ENCODE peak calls at places on chromosomes 12 and 14, in five cellular contexts. R, L, F, Y and G are unnamed samples.

GRCh38 chr12:128783129-128783574 is 40.6 kb downstream of the SLC15A4 start:
- DNase-seq in R (no peak), L (no peak), F (peak; percentile 21), Y (peak; percentile 56), G (peak; percentile 18)

GRCh38 chr14:91153360-91153759 is 39.5 kb downstream of the DGLUCY start:
- DNase-seq in R (no peak), L (no peak), F (no peak), Y (no peak), G (no peak)

GRCh38 chr12:75087656-75088055 is 122.0 kb downstream of the KCNC2 start:
- DNase-seq in R (no peak), L (no peak), F (no peak), Y (no peak), G (no peak)

GRCh38 chr12:118404876-118405521 is 28.6 kb downstream of the SUDS3 start:
- DNase-seq in R (no peak), L (peak; percentile 61), F (no peak), Y (peak; percentile 2), G (peak; percentile 35)

GRCh38 chr14:68012861-68013260 is 193.3 kb downstream of the RAD51B start:
- DNase-seq in R (no peak), L (no peak), F (no peak), Y (no peak), G (no peak)

GRCh38 chr14:92783813-92784431 is 10.2 kb upstream of the GOLGA5 start:
- DNase-seq in R (no peak), L (peak; percentile 40), F (no peak), Y (peak; percentile 26), G (peak; percentile 65)

GRCh38 chr14:34711169-34711568 is 3.2 kb downstream of the CFL2 start:
- DNase-seq in R (no peak), L (no peak), F (no peak), Y (no peak), G (no peak)

GRCh38 chr14:60768602-60769001 is 34.0 kb downstream of the MNAT1 start:
- DNase-seq in R (no peak), L (no peak), F (no peak), Y (no peak), G (no peak)

GRCh38 chr12:113463746-113464743 is 7.6 kb downstream of the LHX5 start:
- DNase-seq in R (no peak), L (no peak), F (peak; percentile 58), Y (no peak), G (no peak)

GRCh38 chr12:113461666-113462065 is 10.0 kb downstream of the LHX5 start:
- DNase-seq in R (no peak), L (no peak), F (no peak), Y (no peak), G (no peak)

GRCh38 chr12:113462117-113462774 is 9.4 kb downstream of the LHX5 start:
- DNase-seq in R (no peak), L (peak; percentile 79), F (peak; percentile 89), Y (peak; percentile 39), G (peak; percentile 22)

GRCh38 chr12:113464852-113465719 is 6.6 kb downstream of the LHX5 start:
- DNase-seq in R (no peak), L (no peak), F (peak; percentile 57), Y (no peak), G (no peak)

DNA sequence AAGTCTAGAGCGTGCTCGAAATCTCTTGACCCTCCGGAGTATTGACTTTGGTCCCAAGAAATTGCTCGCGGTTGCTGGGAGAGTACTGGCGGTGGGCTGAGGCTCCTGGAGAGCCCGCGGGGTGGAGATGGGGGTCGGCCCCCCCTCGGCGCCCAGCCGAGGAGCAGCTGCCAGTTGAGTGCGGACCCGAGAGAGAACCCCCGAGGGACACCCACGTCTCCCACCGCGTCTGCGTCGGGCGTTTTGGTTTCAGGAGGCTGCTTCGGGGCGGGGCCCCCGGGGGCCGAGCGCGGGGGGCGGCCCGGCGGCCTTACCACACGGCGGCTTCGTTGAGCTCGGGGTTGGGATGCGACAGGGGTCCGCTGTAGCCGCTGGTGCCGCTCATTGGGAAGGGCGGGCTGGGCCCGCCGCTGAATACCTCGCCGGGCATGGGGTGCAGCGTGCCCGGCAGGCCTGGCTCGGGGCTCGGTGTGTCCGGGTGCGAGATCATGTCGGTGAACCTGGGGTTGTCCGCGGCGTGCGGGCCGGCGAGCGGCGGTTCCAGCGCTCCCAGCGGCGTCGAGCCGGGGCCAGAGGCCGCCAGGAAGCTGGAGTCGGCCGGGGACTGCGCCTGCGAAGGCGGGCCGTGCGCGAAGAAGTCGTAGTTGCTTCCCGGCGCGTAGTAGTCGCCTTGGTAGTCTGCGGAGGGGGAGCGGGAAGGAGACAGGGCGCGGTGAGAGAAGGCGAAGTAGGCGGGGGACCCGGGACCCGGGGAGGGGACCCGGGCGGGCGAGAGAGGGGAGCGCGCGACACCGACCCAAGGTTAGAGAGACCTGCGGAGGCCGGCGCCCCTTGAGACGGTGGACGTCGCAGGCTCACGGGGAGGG is 8.6 kb downstream of the LHX5 start:
- DNase-seq in R (no peak), L (no peak), F (peak; percentile 63), Y (no peak), G (no peak)
- H3K4me3 ChIP-seq in R (no peak overlapping the region), L (no peak overlapping the region), F (no peak overlapping the region), Y (no peak overlapping the region), G (peak overlapping the region; percentile 3)

GRCh38 chr14:95046711-95047681 is 110.3 kb downstream of the DICER1 start:
- DNase-seq in R (no peak), L (no peak), F (peak; percentile 51), Y (no peak), G (no peak)
- H3K36me3 ChIP-seq in R (no peaks in the 10 kb centered on the region), L (no peaks in the 10 kb centered on the region), F (no peaks in the 10 kb centered on the region), Y (no peaks in the 10 kb centered on the region), G (no peaks in the 10 kb centered on the region)

DNA sequence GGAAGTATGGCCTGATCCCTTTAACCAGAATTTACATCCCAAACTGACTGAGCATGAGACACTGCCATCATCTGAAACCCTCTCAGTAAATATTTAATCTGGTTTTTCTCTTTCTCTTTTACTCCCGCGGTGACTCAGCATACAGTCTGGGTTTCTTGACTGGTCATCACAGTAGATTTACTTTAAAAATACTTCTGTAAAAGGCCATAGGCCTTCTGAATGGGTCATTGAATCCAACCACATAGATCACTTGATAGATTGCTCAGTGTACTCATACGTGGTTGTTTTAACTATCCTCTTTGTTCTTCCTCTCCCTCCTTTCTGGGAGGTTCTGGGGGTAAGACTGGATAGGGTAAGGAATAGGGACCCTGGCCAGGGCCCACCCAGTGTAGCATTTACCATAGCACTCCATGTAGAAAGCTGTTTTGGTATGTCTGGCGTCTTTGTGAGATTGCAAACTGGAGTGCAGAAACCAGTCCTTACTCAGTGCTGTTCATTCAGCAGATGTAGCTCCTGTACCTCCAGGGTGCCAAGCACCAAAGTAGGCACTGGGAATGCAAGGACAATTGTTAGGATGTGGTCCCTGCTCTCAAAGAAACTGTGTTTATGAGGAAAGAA is 165.7 kb downstream of the SRGAP1 start:
- DNase-seq in R (no peak), L (no peak), F (no peak), Y (no peak), G (no peak)
- H3K27ac ChIP-seq in R (no peak overlapping the region), L (no peak overlapping the region), F (no peak overlapping the region), Y (no peak overlapping the region), G (no peak overlapping the region)

DNA sequence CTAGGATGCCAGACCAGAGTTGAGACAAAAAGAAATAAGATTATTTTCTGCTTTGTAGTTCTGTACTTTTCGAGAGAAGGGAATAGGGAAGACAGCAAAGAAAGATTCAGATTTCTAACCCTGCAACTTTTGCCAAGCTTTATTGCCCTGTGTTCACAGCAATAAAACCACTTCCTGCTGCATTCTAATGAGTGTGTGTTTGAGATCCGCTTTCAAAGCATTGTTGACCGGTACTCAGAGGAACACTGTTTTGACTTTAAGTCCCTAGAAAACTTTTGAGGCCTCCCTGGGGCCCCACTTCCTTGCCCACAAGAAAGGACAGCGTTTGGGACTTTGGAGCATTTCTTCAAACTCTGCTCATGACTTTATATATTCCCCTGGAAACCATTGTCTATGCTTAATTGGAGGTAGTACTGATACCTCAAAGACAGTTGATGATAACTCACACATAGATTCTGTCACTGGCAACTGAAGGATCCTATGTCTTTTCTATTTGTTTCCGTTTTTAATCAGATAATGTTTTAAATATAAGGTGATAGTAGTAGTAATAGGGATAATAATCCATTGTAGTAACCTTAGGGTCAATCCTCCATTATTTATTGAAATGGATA is 1.3 kb downstream of the RNASE6 start:
- DNase-seq in R (no peak), L (no peak), F (no peak), Y (peak; percentile 36), G (peak; percentile 25)
- H3K4me3 ChIP-seq in R (no peak overlapping the region), L (no peak overlapping the region), F (peak overlapping the region; percentile 32), Y (peak overlapping the region; percentile 54), G (peak overlapping the region; percentile 17)